ENCODE peak calls at places on chromosomes 4 and X, in four cellular contexts. F is endothelial cell, D is GM04504, Y is cardiac fibroblast. K is an unnamed sample.

GRCh38 chr4:107778784-107779530 is 45.8 kb upstream of the SGMS2 start:
- DNase-seq in D (no peak), Y (no peak), F (no peak), K (no peak)

GRCh38 chr4:108830509-108831244 is 67.8 kb upstream of the ETNPPL start:
- DNase-seq in D (no peak), F (no peak), Y (peak; percentile 43), K (peak; percentile 37)

GRCh38 chrX:107700317-107700774 is 72.0 kb downstream of the PRPS1 start:
- DNase-seq in F (no peak), D (no peak), Y (peak; percentile 82), K (no peak)

GRCh38 chrX:153443476-153444332 is 2.2 kb downstream of the TREX2 start:
- DNase-seq in Y (no peak), D (no peak), F (no peak), K (no peak)

GRCh38 chr4:123102897-123103489 is 180.6 kb upstream of the NUDT6 start:
- DNase-seq in F (no peak), D (peak; percentile 28), Y (peak; percentile 78), K (peak; percentile 52)

GRCh38 chr4:90328558-90328957 is 201.4 kb downstream of the CCSER1 start:
- DNase-seq in Y (peak; percentile 8), D (no peak), F (no peak), K (no peak)

GRCh38 chr4:106816501-106816900 is 219.6 kb downstream of the DKK2 start:
- DNase-seq in Y (peak; percentile 56), F (no peak), D (no peak), K (no peak)

GRCh38 chrX:22486326-22486725 is 213.6 kb downstream of the CBLL2 start:
- DNase-seq in F (no peak), Y (no peak), D (no peak), K (no peak)

K was measured in GM12865.